ENCODE peak calls at places on chromosomes 6 and 20, in nine cellular contexts. One of them, this sample, is unnamed.

GRCh38 chr20:7195704-7196103 is 428.2 kb downstream of the BMP2 start:
- DNase-seq in upper lobe of right lung: no peak
- DNase-seq in heart right ventricle: no peak
- DNase-seq in left lung: no peak
- DNase-seq in CD8-positive, alpha-beta T cell: no peak
- DNase-seq in ovary: no peak
- DNase-seq in mammary epithelial cell: peak; percentile 90
- DNase-seq in cardiac muscle cell: no peak
- DNase-seq in IMR-90: no peak
- DNase-seq in this sample: no peak

GRCh38 chr6:29506446-29507067 is 18.8 kb upstream of the MAS1L start:
- DNase-seq in upper lobe of right lung: no peak
- DNase-seq in heart right ventricle: no peak
- DNase-seq in left lung: no peak
- DNase-seq in CD8-positive, alpha-beta T cell: no peak
- DNase-seq in ovary: no peak
- DNase-seq in mammary epithelial cell: no peak
- DNase-seq in cardiac muscle cell: no peak
- DNase-seq in IMR-90: no peak
- DNase-seq in this sample: no peak

GRCh38 chr6:35926509-35927215 is 5.8 kb upstream of the SRPK1 start:
- DNase-seq in upper lobe of right lung: no peak
- DNase-seq in heart right ventricle: no peak
- DNase-seq in left lung: no peak
- DNase-seq in CD8-positive, alpha-beta T cell: no peak
- DNase-seq in ovary: no peak
- DNase-seq in mammary epithelial cell: no peak
- DNase-seq in cardiac muscle cell: no peak
- DNase-seq in IMR-90: no peak
- DNase-seq in this sample: no peak

GRCh38 chr6:43973351-43973750 is 153.9 kb downstream of the MRPL14 start:
- DNase-seq in upper lobe of right lung: peak; percentile 70
- DNase-seq in heart right ventricle: no peak
- DNase-seq in left lung: no peak
- DNase-seq in CD8-positive, alpha-beta T cell: no peak
- DNase-seq in ovary: no peak
- DNase-seq in mammary epithelial cell: peak; percentile 50
- DNase-seq in cardiac muscle cell: no peak
- DNase-seq in IMR-90: no peak
- DNase-seq in this sample: no peak

GRCh38 chr6:141635621-141636020 is 497.1 kb upstream of the GJE1 start:
- DNase-seq in upper lobe of right lung: no peak
- DNase-seq in heart right ventricle: no peak
- DNase-seq in left lung: no peak
- DNase-seq in CD8-positive, alpha-beta T cell: no peak
- DNase-seq in ovary: no peak
- DNase-seq in mammary epithelial cell: no peak
- DNase-seq in cardiac muscle cell: no peak
- DNase-seq in IMR-90: no peak
- DNase-seq in this sample: no peak

GRCh38 chr6:43228951-43229802 is at the start of gene DNPH1:
- DNase-seq in upper lobe of right lung: peak; percentile 92
- DNase-seq in heart right ventricle: peak; percentile 63
- DNase-seq in left lung: peak; percentile 96
- DNase-seq in CD8-positive, alpha-beta T cell: peak; percentile 72
- DNase-seq in ovary: peak; percentile 80
- DNase-seq in mammary epithelial cell: peak; percentile 61
- DNase-seq in cardiac muscle cell: peak; percentile 84
- DNase-seq in IMR-90: peak; percentile 48
- DNase-seq in this sample: peak; percentile 95

GRCh38 chr6:75334266-75335040 is 49.9 kb upstream of the TMEM30A start:
- DNase-seq in upper lobe of right lung: no peak
- DNase-seq in heart right ventricle: peak; percentile 22
- DNase-seq in left lung: no peak
- DNase-seq in CD8-positive, alpha-beta T cell: no peak
- DNase-seq in ovary: no peak
- DNase-seq in mammary epithelial cell: peak; percentile 4
- DNase-seq in cardiac muscle cell: peak; percentile 30
- DNase-seq in IMR-90: peak; percentile 72
- DNase-seq in this sample: no peak

GRCh38 chr20:59771506-59772372 is 161.7 kb downstream of the SYCP2 start:
- DNase-seq in upper lobe of right lung: no peak
- DNase-seq in heart right ventricle: peak; percentile 32
- DNase-seq in left lung: peak; percentile 42
- DNase-seq in CD8-positive, alpha-beta T cell: no peak
- DNase-seq in ovary: no peak
- DNase-seq in mammary epithelial cell: no peak
- DNase-seq in cardiac muscle cell: no peak
- DNase-seq in IMR-90: no peak
- DNase-seq in this sample: no peak

GRCh38 chr20:363319-364078 is 16.6 kb downstream of the NRSN2 start:
- DNase-seq in upper lobe of right lung: no peak
- DNase-seq in heart right ventricle: no peak
- DNase-seq in left lung: no peak
- DNase-seq in CD8-positive, alpha-beta T cell: no peak
- DNase-seq in ovary: no peak
- DNase-seq in mammary epithelial cell: peak; percentile 74
- DNase-seq in cardiac muscle cell: no peak
- DNase-seq in IMR-90: peak; percentile 36
- DNase-seq in this sample: no peak

GRCh38 chr20:19673575-19673974 is 84.5 kb upstream of the RIN2 start:
- DNase-seq in upper lobe of right lung: no peak
- DNase-seq in heart right ventricle: no peak
- DNase-seq in left lung: no peak
- DNase-seq in CD8-positive, alpha-beta T cell: no peak
- DNase-seq in ovary: no peak
- DNase-seq in mammary epithelial cell: peak; percentile 41
- DNase-seq in cardiac muscle cell: no peak
- DNase-seq in IMR-90: no peak
- DNase-seq in this sample: no peak

GRCh38 chr6:26575494-26575939 is 21.2 kb upstream of the ABT1 start:
- DNase-seq in upper lobe of right lung: no peak
- DNase-seq in heart right ventricle: no peak
- DNase-seq in left lung: no peak
- DNase-seq in CD8-positive, alpha-beta T cell: no peak
- DNase-seq in ovary: no peak
- DNase-seq in mammary epithelial cell: peak; percentile 19
- DNase-seq in cardiac muscle cell: no peak
- DNase-seq in IMR-90: peak; percentile 28
- DNase-seq in this sample: no peak

GRCh38 chr6:26569433-26569764 is 27.4 kb upstream of the ABT1 start:
- DNase-seq in upper lobe of right lung: no peak
- DNase-seq in heart right ventricle: no peak
- DNase-seq in left lung: no peak
- DNase-seq in CD8-positive, alpha-beta T cell: no peak
- DNase-seq in ovary: no peak
- DNase-seq in mammary epithelial cell: peak; percentile 12
- DNase-seq in cardiac muscle cell: no peak
- DNase-seq in IMR-90: no peak
- DNase-seq in this sample: no peak

GRCh38 chr6:26570027-26570809 is 26.5 kb upstream of the ABT1 start:
- DNase-seq in upper lobe of right lung: no peak
- DNase-seq in heart right ventricle: no peak
- DNase-seq in left lung: no peak
- DNase-seq in CD8-positive, alpha-beta T cell: no peak
- DNase-seq in ovary: no peak
- DNase-seq in mammary epithelial cell: no peak
- DNase-seq in cardiac muscle cell: no peak
- DNase-seq in IMR-90: no peak
- DNase-seq in this sample: peak; percentile 60

GRCh38 chr6:26568601-26569432 is 27.9 kb upstream of the ABT1 start:
- DNase-seq in upper lobe of right lung: peak; percentile 90
- DNase-seq in heart right ventricle: peak; percentile 96
- DNase-seq in left lung: peak; percentile 82
- DNase-seq in CD8-positive, alpha-beta T cell: peak; percentile 95
- DNase-seq in ovary: peak; percentile 97
- DNase-seq in mammary epithelial cell: peak; percentile 85
- DNase-seq in cardiac muscle cell: peak; percentile 86
- DNase-seq in IMR-90: peak; percentile 89
- DNase-seq in this sample: peak; percentile 97

GRCh38 chr6:26571592-26572296 is 25.0 kb upstream of the ABT1 start:
- DNase-seq in upper lobe of right lung: no peak
- DNase-seq in heart right ventricle: peak; percentile 40
- DNase-seq in left lung: no peak
- DNase-seq in CD8-positive, alpha-beta T cell: peak; percentile 69
- DNase-seq in ovary: peak; percentile 51
- DNase-seq in mammary epithelial cell: peak; percentile 86
- DNase-seq in cardiac muscle cell: peak; percentile 72
- DNase-seq in IMR-90: peak; percentile 90
- DNase-seq in this sample: peak; percentile 72
- H3K27ac ChIP-seq in upper lobe of right lung: peak overlapping the region; percentile 75
- H3K27ac ChIP-seq in heart right ventricle: no peak overlapping the region
- H3K27ac ChIP-seq in left lung: peak overlapping the region; percentile 78
- H3K27ac ChIP-seq in CD8-positive, alpha-beta T cell: no peak overlapping the region
- H3K27ac ChIP-seq in ovary: no peak overlapping the region
- H3K27ac ChIP-seq in mammary epithelial cell: peak overlapping the region; percentile 9
- H3K27ac ChIP-seq in cardiac muscle cell: no peak overlapping the region
- H3K27ac ChIP-seq in IMR-90: peak overlapping the region; percentile 56
- H3K27ac ChIP-seq in this sample: peak overlapping the region; percentile 74

DNA sequence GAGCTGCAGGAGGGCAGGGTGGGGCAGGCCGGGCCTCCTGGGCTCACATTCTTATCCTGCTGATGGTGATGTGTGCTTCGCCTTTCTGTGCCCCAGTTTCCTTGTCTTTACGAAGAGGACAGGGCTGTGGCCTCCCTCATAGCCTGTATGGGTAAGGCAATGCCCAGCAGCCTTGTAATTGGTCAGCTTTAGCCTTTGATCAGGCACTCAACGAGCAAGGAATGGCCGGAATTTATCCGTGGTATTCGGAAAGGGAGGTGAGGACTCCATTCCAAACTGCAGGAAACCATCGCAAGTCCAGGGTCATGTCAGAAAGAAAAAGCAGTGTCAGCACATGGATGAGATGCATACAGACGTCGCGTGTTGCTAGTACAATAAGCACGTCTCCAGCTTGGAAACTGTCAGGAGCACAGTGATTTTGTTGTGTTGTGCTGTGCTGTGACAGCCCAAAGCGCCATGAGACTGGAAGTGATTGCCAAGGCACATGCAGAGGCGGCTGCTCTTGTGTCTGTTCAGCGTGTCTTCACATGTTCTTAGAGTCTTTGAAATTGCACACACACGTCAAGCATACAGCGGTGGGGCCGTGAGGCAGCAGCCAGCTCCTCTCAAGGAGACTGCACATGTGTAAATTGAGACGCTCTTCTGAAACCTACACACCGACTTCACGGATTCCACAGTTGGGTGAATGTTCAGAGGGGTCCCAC is 6.1 kb downstream of the SS18L1 start:
- DNase-seq in upper lobe of right lung: no peak
- DNase-seq in heart right ventricle: no peak
- DNase-seq in left lung: peak; percentile 58
- DNase-seq in CD8-positive, alpha-beta T cell: no peak
- DNase-seq in ovary: no peak
- DNase-seq in mammary epithelial cell: peak; percentile 83
- DNase-seq in cardiac muscle cell: peak; percentile 37
- DNase-seq in IMR-90: peak; percentile 18
- DNase-seq in this sample: no peak
- H3K27ac ChIP-seq in upper lobe of right lung: no peak overlapping the region
- H3K27ac ChIP-seq in heart right ventricle: no peak overlapping the region
- H3K27ac ChIP-seq in left lung: no peak overlapping the region
- H3K27ac ChIP-seq in CD8-positive, alpha-beta T cell: no peak overlapping the region
- H3K27ac ChIP-seq in ovary: no peak overlapping the region
- H3K27ac ChIP-seq in mammary epithelial cell: no peak overlapping the region
- H3K27ac ChIP-seq in cardiac muscle cell: peak overlapping the region; percentile 54
- H3K27ac ChIP-seq in IMR-90: no peak overlapping the region
- H3K27ac ChIP-seq in this sample: peak overlapping the region; percentile 48

DNA sequence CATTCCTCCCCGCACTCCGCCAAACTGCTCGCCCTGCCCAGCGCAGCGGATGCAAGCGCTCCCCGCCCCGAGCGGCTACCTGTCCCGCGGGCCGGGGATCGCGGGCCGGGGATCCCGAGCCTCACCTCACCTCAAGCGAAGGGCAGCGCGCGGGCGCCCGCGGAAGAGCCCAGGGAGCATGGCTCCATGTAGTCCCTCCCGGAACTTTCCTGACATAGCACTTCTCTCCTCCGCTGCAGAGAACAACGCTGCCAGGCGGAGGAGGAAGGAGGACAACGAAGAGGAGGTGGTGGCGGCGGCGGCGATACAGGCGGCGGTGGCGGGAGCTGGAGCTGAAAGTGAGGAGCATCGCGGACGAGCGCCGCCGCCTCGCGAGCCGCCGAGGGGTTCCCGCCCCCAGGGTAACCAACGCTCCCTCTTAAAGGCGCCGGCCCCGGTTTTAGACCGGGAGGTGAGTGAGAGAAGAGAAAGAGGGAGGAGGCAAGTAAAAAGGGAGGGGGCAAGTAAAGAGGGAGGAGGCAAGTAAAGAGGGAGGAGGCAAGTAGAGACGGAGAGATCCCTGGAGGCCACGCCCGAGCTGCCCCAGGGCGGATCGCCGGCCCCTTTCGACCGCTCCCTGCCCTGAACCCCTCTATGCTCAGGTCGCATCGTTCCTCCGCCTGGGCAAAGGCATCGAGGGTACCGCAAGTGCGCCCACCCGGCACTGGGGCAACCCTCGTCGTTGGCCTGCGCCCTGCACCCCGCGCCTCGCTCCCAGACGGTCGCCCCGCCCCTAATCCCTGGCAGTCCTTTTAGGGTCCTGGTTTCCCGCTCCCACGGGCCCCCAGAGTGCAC is at the start of gene GPR63:
- DNase-seq in upper lobe of right lung: peak; percentile 80
- DNase-seq in heart right ventricle: peak; percentile 48
- DNase-seq in left lung: peak; percentile 92
- DNase-seq in CD8-positive, alpha-beta T cell: peak; percentile 54
- DNase-seq in ovary: peak; percentile 62
- DNase-seq in mammary epithelial cell: peak; percentile 90
- DNase-seq in cardiac muscle cell: peak; percentile 69
- DNase-seq in IMR-90: peak; percentile 52
- DNase-seq in this sample: peak; percentile 88
- H3K27ac ChIP-seq in upper lobe of right lung: no peak within 1 kb of the TSS
- H3K27ac ChIP-seq in heart right ventricle: no peak within 1 kb of the TSS
- H3K27ac ChIP-seq in left lung: no peak within 1 kb of the TSS
- H3K27ac ChIP-seq in CD8-positive, alpha-beta T cell: no peak within 1 kb of the TSS
- H3K27ac ChIP-seq in ovary: no peak within 1 kb of the TSS
- H3K27ac ChIP-seq in mammary epithelial cell: peak within 1 kb of the TSS; percentile 37
- H3K27ac ChIP-seq in cardiac muscle cell: no peak within 1 kb of the TSS
- H3K27ac ChIP-seq in IMR-90: peak within 1 kb of the TSS; percentile 18
- H3K27ac ChIP-seq in this sample: peak within 1 kb of the TSS; percentile 58

GRCh38 chr6:134316733-134317431 is 1.0 kb downstream of the SGK1 start:
- DNase-seq in upper lobe of right lung: no peak
- DNase-seq in heart right ventricle: no peak
- DNase-seq in left lung: no peak
- DNase-seq in CD8-positive, alpha-beta T cell: no peak
- DNase-seq in ovary: no peak
- DNase-seq in mammary epithelial cell: no peak
- DNase-seq in cardiac muscle cell: no peak
- DNase-seq in IMR-90: no peak
- DNase-seq in this sample: no peak
- H3K27ac ChIP-seq in upper lobe of right lung: no peak overlapping the region
- H3K27ac ChIP-seq in heart right ventricle: no peak overlapping the region
- H3K27ac ChIP-seq in left lung: no peak overlapping the region
- H3K27ac ChIP-seq in CD8-positive, alpha-beta T cell: peak overlapping the region; percentile 21
- H3K27ac ChIP-seq in ovary: peak overlapping the region; percentile 68
- H3K27ac ChIP-seq in mammary epithelial cell: no peak overlapping the region
- H3K27ac ChIP-seq in cardiac muscle cell: no peak overlapping the region
- H3K27ac ChIP-seq in IMR-90: no peak overlapping the region
- H3K27ac ChIP-seq in this sample: no peak overlapping the region

GRCh38 chr20:36152266-36152665 is 2.3 kb upstream of the EPB41L1 start:
- DNase-seq in upper lobe of right lung: no peak
- DNase-seq in heart right ventricle: peak; percentile 70
- DNase-seq in left lung: peak; percentile 5
- DNase-seq in CD8-positive, alpha-beta T cell: no peak
- DNase-seq in ovary: no peak
- DNase-seq in mammary epithelial cell: no peak
- DNase-seq in cardiac muscle cell: no peak
- DNase-seq in IMR-90: no peak
- DNase-seq in this sample: no peak
- H3K27ac ChIP-seq in upper lobe of right lung: no peak overlapping the region
- H3K27ac ChIP-seq in heart right ventricle: peak overlapping the region; percentile 62
- H3K27ac ChIP-seq in left lung: no peak overlapping the region
- H3K27ac ChIP-seq in CD8-positive, alpha-beta T cell: no peak overlapping the region
- H3K27ac ChIP-seq in ovary: no peak overlapping the region
- H3K27ac ChIP-seq in mammary epithelial cell: no peak overlapping the region
- H3K27ac ChIP-seq in cardiac muscle cell: no peak overlapping the region
- H3K27ac ChIP-seq in IMR-90: no peak overlapping the region
- H3K27ac ChIP-seq in this sample: no peak overlapping the region

GRCh38 chr6:14270925-14271791 is 153.6 kb downstream of the CD83 start:
- DNase-seq in upper lobe of right lung: no peak
- DNase-seq in heart right ventricle: no peak
- DNase-seq in left lung: no peak
- DNase-seq in CD8-positive, alpha-beta T cell: peak; percentile 75
- DNase-seq in ovary: no peak
- DNase-seq in mammary epithelial cell: peak; percentile 100
- DNase-seq in cardiac muscle cell: no peak
- DNase-seq in IMR-90: peak; percentile 74
- DNase-seq in this sample: no peak
- H3K27ac ChIP-seq in upper lobe of right lung: no peak overlapping the region
- H3K27ac ChIP-seq in heart right ventricle: no peak overlapping the region
- H3K27ac ChIP-seq in left lung: no peak overlapping the region
- H3K27ac ChIP-seq in CD8-positive, alpha-beta T cell: no peak overlapping the region
- H3K27ac ChIP-seq in ovary: no peak overlapping the region
- H3K27ac ChIP-seq in mammary epithelial cell: peak overlapping the region; percentile 98
- H3K27ac ChIP-seq in cardiac muscle cell: no peak overlapping the region
- H3K27ac ChIP-seq in IMR-90: no peak overlapping the region
- H3K27ac ChIP-seq in this sample: no peak overlapping the region